ENCODE peak calls at places on chromosomes 12 and 14, in eight cellular contexts. C is body of pancreas, Y is neural progenitor cell, R is OCI-LY7, T is foreskin fibroblast, K is T-cell, L is cardiac fibroblast, W is LoVo. G is an unnamed sample.

GRCh38 chr12:43238281-43238680 is 313.7 kb downstream of the ADAMTS20 start:
- DNase-seq in C (no peak), Y (no peak), R (no peak), T (no peak), K (no peak), L (peak), W (no peak), G (no peak)

GRCh38 chr12:57429473-57430116 is 1.2 kb downstream of the R3HDM2 start:
- DNase-seq in C (no peak), Y (no peak), R (no peak), T (no peak), K (no peak), L (no peak), W (peak), G (no peak)

GRCh38 chr12:40181490-40181889 is 43.3 kb upstream of the LRRK2 start:
- DNase-seq in C (no peak), Y (no peak), R (no peak), T (no peak), K (no peak), L (no peak), W (no peak), G (no peak)

GRCh38 chr12:89943461-89943860 is 234.8 kb upstream of the ATP2B1 start:
- DNase-seq in C (no peak), Y (no peak), R (no peak), T (no peak), K (no peak), L (no peak), W (no peak), G (no peak)

GRCh38 chr14:75032939-75033338 is 18.3 kb downstream of the MLH3 start:
- DNase-seq in C (no peak), Y (no peak), R (no peak), T (no peak), K (no peak), L (no peak), W (no peak), G (no peak)

GRCh38 chr12:24749171-24749570 is 199.7 kb downstream of the BCAT1 start:
- DNase-seq in C (no peak), Y (no peak), R (no peak), T (no peak), K (no peak), L (no peak), W (no peak), G (no peak)

GRCh38 chr14:69101331-69101826 is 51.5 kb downstream of the DCAF5 start:
- DNase-seq in C (peak), Y (peak), R (no peak), T (peak), K (no peak), L (peak), W (peak), G (peak)

GRCh38 chr14:93331375-93332031 is 1.3 kb downstream of the BTBD7 start:
- DNase-seq in C (peak), Y (peak), R (no peak), T (no peak), K (no peak), L (no peak), W (no peak), G (no peak)

GRCh38 chr12:106583578-106584103 is 837 bp downstream of the RFX4 start:
- DNase-seq in C (no peak), Y (peak), R (no peak), T (no peak), K (no peak), L (peak), W (peak), G (no peak)

GRCh38 chr12:5230861-5231260 is 187.2 kb downstream of the KCNA5 start:
- DNase-seq in C (no peak), Y (no peak), R (no peak), T (no peak), K (no peak), L (no peak), W (no peak), G (no peak)

GRCh38 chr14:25953532-25954144 is 644.2 kb downstream of the NOVA1 start:
- DNase-seq in C (peak), Y (no peak), R (no peak), T (peak), K (no peak), L (peak), W (no peak), G (no peak)

GRCh38 chr14:65211341-65211987 is 109.1 kb upstream of the MAX start:
- DNase-seq in C (no peak), Y (no peak), R (no peak), T (peak), K (no peak), L (peak), W (peak), G (no peak)

GRCh38 chr12:98893126-98893525 is 248.0 kb downstream of the APAF1 start:
- DNase-seq in C (no peak), Y (peak), R (no peak), T (no peak), K (no peak), L (no peak), W (no peak), G (no peak)

GRCh38 chr14:92397140-92397815 is 74.3 kb downstream of the SLC24A4 start:
- DNase-seq in C (no peak), Y (no peak), R (no peak), T (peak), K (no peak), L (peak), W (peak), G (no peak)

GRCh38 chr12:124510301-124510970 is 57.0 kb downstream of the NCOR2 start:
- DNase-seq in C (peak), Y (no peak), R (no peak), T (no peak), K (no peak), L (peak), W (no peak), G (peak)

GRCh38 chr12:43776498-43776897 is 17.7 kb downstream of the IRAK4 start:
- DNase-seq in C (no peak), Y (peak), R (peak), T (no peak), K (peak), L (peak), W (peak), G (peak)

GRCh38 chr14:68548194-68549056 is 244.4 kb downstream of the ZFP36L1 start:
- DNase-seq in C (peak), Y (peak), R (no peak), T (peak), K (no peak), L (peak), W (peak), G (no peak)